ENCODE peak calls at places on chromosomes 16 and 17, in seven cellular contexts. J is psoas muscle; G is fibroblast of mammary gland; W is heart left ventricle; D is osteocyte; H is CD4-positive, alpha-beta T cell; B is lower lobe of right lung. P is an unnamed sample.

GRCh38 chr17:66952031-66952524 is 12.4 kb upstream of the CACNG4 start:
- DNase-seq in D (no peak), H (no peak), W (no peak), G (no peak), J (peak), B (peak), P (peak)

GRCh38 chr17:3695723-3696411 is at the start of gene P2RX5:
- DNase-seq in J (peak), B (peak), H (peak), G (no peak), W (no peak), D (no peak), P (no peak)

GRCh38 chr17:79740413-79740812 is 9.7 kb downstream of the ENPP7 start:
- DNase-seq in W (no peak), J (no peak), H (no peak), B (no peak), G (no peak), D (no peak), P (no peak)

GRCh38 chr16:88456356-88457292 is 3.5 kb downstream of the ZFPM1 start:
- DNase-seq in H (no peak), G (no peak), J (no peak), W (no peak), D (no peak), B (no peak), P (no peak)

GRCh38 chr17:80794281-80795089 is 197.2 kb upstream of the CHMP6 start:
- DNase-seq in J (no peak), D (no peak), G (no peak), B (no peak), W (no peak), H (no peak), P (no peak)

GRCh38 chr16:12016166-12016947 is 39.8 kb downstream of the SNX29 start:
- DNase-seq in W (no peak), D (no peak), G (peak), B (no peak), H (no peak), J (no peak), P (no peak)

GRCh38 chr17:61053469-61053868 is 346.2 kb upstream of the TBX2 start:
- DNase-seq in D (no peak), B (no peak), G (no peak), J (no peak), W (no peak), H (no peak), P (no peak)

GRCh38 chr16:7437843-7438242 is 105.2 kb downstream of the RBFOX1 start:
- DNase-seq in G (no peak), H (no peak), D (no peak), J (no peak), B (no peak), W (no peak), P (no peak)

GRCh38 chr17:55750750-55751641 is at the start of gene PCTP:
- DNase-seq in G (peak), J (peak), D (peak), H (peak), W (peak), B (peak), P (peak)

GRCh38 chr16:54055864-54056263 is 230.7 kb downstream of the IRX3 start:
- DNase-seq in J (no peak), H (no peak), B (no peak), W (no peak), D (no peak), G (peak), P (no peak)

GRCh38 chr16:2072926-2073325 is 25.1 kb downstream of the TSC2 start:
- DNase-seq in H (no peak), B (no peak), D (no peak), G (no peak), J (no peak), W (no peak), P (no peak)

GRCh38 chr17:33929181-33929724 is 325.8 kb upstream of the CCL2 start:
- DNase-seq in D (no peak), B (no peak), J (no peak), H (no peak), W (no peak), G (no peak), P (no peak)

GRCh38 chr16:17467923-17468540 is 2.7 kb downstream of the XYLT1 start:
- DNase-seq in B (no peak), J (peak), H (peak), G (peak), D (no peak), W (peak), P (peak)

DNA sequence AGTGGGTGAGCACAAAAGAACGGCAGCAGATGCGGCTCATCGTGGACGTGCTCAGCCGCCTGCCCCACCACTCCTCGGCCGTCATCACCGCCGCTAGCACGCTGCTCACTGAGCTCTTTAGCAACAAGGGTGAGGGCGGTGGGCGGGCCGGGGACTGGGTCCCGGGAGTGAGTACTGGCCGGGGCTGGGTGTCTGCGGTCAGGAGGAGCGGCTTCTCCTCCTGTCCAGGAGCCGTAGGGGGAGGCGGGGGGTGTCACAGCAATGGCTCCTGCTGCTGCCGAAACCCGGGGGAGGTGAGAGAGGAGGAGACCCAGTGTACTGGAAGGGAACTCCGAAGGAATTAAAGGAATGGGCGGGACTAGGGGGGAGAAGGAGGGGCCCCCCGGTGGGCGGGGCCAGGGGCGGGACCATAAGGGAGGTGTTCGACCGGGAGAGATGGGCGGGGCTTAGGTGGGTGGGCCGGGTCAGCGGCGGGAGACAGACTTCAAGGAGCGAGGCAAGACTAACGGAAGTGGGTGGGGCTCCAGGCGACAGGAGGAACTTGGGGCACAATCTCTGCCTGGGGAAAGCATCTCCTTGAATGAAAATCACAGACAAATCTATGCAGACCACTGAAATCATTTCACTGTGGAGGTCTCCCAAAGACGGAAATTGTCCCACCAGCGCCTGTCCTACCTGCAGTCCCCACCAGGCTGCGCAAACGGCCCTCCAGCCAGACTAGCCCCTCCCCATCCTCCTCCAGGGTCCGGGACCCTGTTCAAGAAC is 2.3 kb downstream of the NAGS start:
- DNase-seq in D (peak), G (peak), B (peak), H (peak), J (peak), W (peak), P (peak)
- TF ChIP-seq CTCF in D (peak), G (peak), B (peak), H (no peak), J (peak), W (peak), P (peak)

GRCh38 chr16:85961988-85962915 is 63.3 kb downstream of the IRF8 start:
- DNase-seq in D (no peak), H (no peak), B (no peak), J (no peak), W (no peak), G (no peak), P (no peak)
- TF ChIP-seq CTCF in D (no peak), H (no peak), B (no peak), J (no peak), W (no peak), G (no peak), P (no peak)

GRCh38 chr17:17816831-17817551 is 19.8 kb downstream of the SREBF1 start:
- DNase-seq in G (no peak), B (no peak), H (no peak), D (no peak), W (no peak), J (no peak), P (no peak)
- TF ChIP-seq CTCF in G (no peak), B (no peak), H (no peak), D (peak), W (peak), J (no peak), P (no peak)

GRCh38 chr16:55323637-55324490 is at the start of gene IRX6:
- DNase-seq in D (no peak), J (peak), B (peak), W (peak), H (no peak), G (peak), P (no peak)
- TF ChIP-seq CTCF in D (peak), J (peak), B (peak), W (peak), H (no peak), G (peak), P (peak)

GRCh38 chr17:74362811-74363498 is 1.3 kb upstream of the BTBD17 start:
- DNase-seq in G (no peak), J (no peak), H (no peak), W (no peak), D (no peak), B (no peak), P (no peak)

GRCh38 chr17:74359916-74360315 is 1.8 kb downstream of the BTBD17 start:
- DNase-seq in J (no peak), W (no peak), G (no peak), B (no peak), H (no peak), D (no peak), P (no peak)

GRCh38 chr17:74358696-74359095 is 3.0 kb downstream of the BTBD17 start:
- DNase-seq in D (no peak), J (no peak), B (no peak), H (no peak), W (no peak), G (no peak), P (no peak)

GRCh38 chr17:74360993-74361612 is 565 bp downstream of the BTBD17 start:
- DNase-seq in G (peak), H (no peak), W (no peak), B (no peak), J (no peak), D (no peak), P (no peak)

DNA sequence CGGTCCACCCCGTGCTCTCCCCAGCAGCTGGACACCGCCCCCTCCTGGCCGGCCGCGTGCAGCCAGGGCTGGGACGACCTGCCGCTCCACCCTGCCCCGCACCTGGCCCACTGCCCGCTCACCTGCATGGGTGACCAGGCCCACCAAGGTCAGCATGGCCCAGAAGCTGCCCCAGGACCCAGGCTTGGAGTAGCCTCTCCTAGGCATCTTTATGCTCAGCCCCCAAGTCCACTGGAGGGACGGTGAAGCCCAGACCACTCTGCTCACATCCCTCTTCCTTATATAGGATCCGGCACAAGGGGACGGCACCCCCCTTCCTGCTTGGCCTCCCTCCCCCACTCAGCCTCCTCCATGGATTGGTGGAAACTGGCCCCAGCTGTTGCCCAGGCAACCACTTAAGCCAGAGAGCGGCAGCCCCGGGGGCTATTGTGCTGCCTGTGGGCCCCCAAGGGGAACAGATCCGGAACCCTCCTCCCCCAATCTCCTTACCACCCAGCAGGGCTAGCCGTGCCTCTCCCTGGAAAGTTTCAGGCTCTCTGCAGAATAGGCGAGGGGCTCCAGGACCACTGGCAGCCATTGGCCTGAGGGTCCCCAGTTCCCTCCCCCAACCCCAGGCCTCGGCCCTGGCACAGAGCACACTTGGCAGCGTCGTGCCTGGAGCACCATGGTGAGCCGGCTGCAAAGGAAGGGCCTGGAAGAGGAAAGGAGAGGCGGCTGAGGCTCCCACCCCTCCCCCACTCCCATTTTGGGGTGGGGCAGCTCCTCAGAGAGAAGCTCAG is at the start of gene BTBD17:
- DNase-seq in D (no peak), J (peak), W (peak), G (no peak), B (peak), H (peak), P (no peak)
- TF ChIP-seq CTCF in D (peak), J (peak), W (peak), G (no peak), B (peak), H (peak), P (peak)

GRCh38 chr16:59341368-59341767 is 607.3 kb upstream of the GOT2 start:
- DNase-seq in B (no peak), J (no peak), W (no peak), H (no peak), G (no peak), D (no peak), P (no peak)
- TF ChIP-seq CTCF in B (no peak), J (no peak), W (no peak), H (no peak), G (no peak), D (peak), P (no peak)

GRCh38 chr16:71357681-71358080 is 842 bp upstream of the CALB2 start:
- DNase-seq in W (no peak), G (no peak), B (no peak), D (no peak), J (no peak), H (no peak), P (no peak)

GRCh38 chr16:71354156-71354555 is 4.4 kb upstream of the CALB2 start:
- DNase-seq in D (peak), B (no peak), H (no peak), G (no peak), W (no peak), J (no peak), P (no peak)

GRCh38 chr16:71353736-71354135 is 4.8 kb upstream of the CALB2 start:
- DNase-seq in G (no peak), D (peak), B (no peak), J (no peak), W (no peak), H (no peak), P (no peak)

GRCh38 chr16:71358464-71359031 is at the start of gene CALB2:
- DNase-seq in H (peak), D (peak), B (peak), G (peak), J (peak), W (peak), P (no peak)

DNA sequence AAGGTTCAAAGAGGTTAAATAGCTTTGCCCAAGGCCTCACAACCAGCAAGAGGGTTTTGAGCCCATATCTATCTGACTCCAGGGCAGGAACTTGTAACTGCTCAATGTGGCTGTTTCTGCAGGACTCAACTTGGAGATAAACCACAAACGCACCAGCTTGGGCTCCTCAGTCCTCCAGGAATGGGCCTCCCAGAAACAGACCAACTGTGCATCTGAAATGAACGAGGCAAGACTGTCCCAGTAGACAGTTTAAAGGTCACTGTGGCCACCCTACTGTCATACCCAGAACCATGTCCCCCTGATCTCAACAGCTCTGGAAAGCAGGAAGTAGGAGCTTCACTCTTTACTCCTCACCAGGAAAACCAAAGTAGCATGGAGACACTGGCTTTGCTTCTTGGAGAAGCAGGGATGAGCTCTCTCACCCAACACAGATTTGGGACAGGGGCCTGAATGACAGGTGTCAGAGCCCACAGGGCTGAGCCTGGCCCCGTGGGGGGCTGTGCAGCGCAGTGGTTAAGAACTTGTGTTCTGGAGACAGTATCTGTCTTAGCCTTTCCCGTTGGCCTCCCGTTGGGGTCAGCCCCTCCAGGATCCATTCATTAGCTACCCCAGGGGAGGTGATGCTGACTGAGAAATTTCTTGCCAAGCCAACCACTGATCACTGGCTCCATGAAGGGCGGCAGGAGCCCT is 2.3 kb upstream of the CALB2 start:
- DNase-seq in H (no peak), W (no peak), B (no peak), J (no peak), G (no peak), D (no peak), P (no peak)
- TF ChIP-seq CTCF in H (no peak), W (no peak), B (no peak), J (no peak), G (no peak), D (no peak), P (no peak)

DNA sequence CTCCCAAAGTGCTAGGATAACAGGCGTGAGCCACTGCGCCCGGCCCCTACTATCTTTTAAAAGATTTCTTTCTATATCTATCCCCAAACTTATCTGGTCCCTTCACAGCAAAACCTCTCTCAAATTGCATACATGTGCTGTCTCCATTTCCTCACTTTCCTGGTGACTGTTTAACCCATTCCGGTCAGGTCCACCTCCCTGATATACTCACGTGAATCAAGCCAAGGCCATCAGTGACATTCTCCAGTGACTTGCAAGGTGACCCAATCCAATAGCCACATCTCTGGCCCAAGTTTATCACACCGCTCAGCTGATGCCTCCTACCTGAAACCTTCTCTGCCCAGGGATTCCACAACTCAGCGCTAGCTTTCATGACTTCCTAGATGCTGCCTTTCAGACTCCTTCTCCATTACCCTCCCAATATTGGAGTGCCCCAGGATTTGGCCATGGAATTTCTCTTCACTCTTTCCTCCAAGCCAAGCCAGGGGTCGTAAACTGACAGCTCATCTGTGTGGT is 1.4 kb upstream of the CTCF start:
- DNase-seq in G (no peak), W (no peak), H (no peak), B (peak), J (no peak), D (no peak), P (no peak)
- TF ChIP-seq CTCF in G (no peak), W (no peak), H (no peak), B (no peak), J (no peak), D (no peak), P (no peak)

P was measured in AG09319.